ENCODE peak calls at places on chromosomes 13 and 19, in four cellular contexts. One of them, this sample, is unnamed.

GRCh38 chr13:41563501-41564001 is 106.2 kb downstream of the RGCC start:
- DNase-seq in HCT116: no peak
- DNase-seq in MM.1S: no peak
- DNase-seq in SK-N-SH: no peak
- DNase-seq in this sample: no peak

GRCh38 chr13:26861951-26862350 is 101.4 kb upstream of the GPR12 start:
- DNase-seq in HCT116: no peak
- DNase-seq in MM.1S: no peak
- DNase-seq in SK-N-SH: no peak
- DNase-seq in this sample: no peak

GRCh38 chr13:34352958-34353357 is 535.0 kb downstream of the RFC3 start:
- DNase-seq in HCT116: no peak
- DNase-seq in MM.1S: no peak
- DNase-seq in SK-N-SH: no peak
- DNase-seq in this sample: no peak

GRCh38 chr13:98542568-98543379 is 34.1 kb downstream of the STK24 start:
- DNase-seq in HCT116: no peak
- DNase-seq in MM.1S: no peak
- DNase-seq in SK-N-SH: no peak
- DNase-seq in this sample: no peak

GRCh38 chr19:33214621-33215020 is 11.0 kb downstream of the SLC7A10 start:
- DNase-seq in HCT116: no peak
- DNase-seq in MM.1S: no peak
- DNase-seq in SK-N-SH: peak
- DNase-seq in this sample: peak

GRCh38 chr19:51040151-51040550 is 5.3 kb upstream of the KLK12 start:
- DNase-seq in HCT116: no peak
- DNase-seq in MM.1S: no peak
- DNase-seq in SK-N-SH: no peak
- DNase-seq in this sample: no peak

GRCh38 chr13:72437458-72437857 is 290.0 kb downstream of the MZT1 start:
- DNase-seq in HCT116: no peak
- DNase-seq in MM.1S: no peak
- DNase-seq in SK-N-SH: no peak
- DNase-seq in this sample: no peak

GRCh38 chr19:17264641-17264979 is at the start of gene USHBP1:
- DNase-seq in HCT116: no peak
- DNase-seq in MM.1S: no peak
- DNase-seq in SK-N-SH: no peak
- DNase-seq in this sample: no peak

GRCh38 chr13:20128459-20128927 is 32.4 kb downstream of the GJA3 start:
- DNase-seq in HCT116: no peak
- DNase-seq in MM.1S: no peak
- DNase-seq in SK-N-SH: peak
- DNase-seq in this sample: peak

GRCh38 chr19:13399746-13400145 is 106.5 kb downstream of the CACNA1A start:
- DNase-seq in HCT116: no peak
- DNase-seq in MM.1S: no peak
- DNase-seq in SK-N-SH: no peak
- DNase-seq in this sample: no peak

GRCh38 chr13:78978381-78978998 is 319.5 kb upstream of the OBI1 start:
- DNase-seq in HCT116: peak
- DNase-seq in MM.1S: peak
- DNase-seq in SK-N-SH: peak
- DNase-seq in this sample: peak

GRCh38 chr13:78976696-78977095 is 317.7 kb upstream of the OBI1 start:
- DNase-seq in HCT116: no peak
- DNase-seq in MM.1S: no peak
- DNase-seq in SK-N-SH: no peak
- DNase-seq in this sample: no peak

GRCh38 chr13:78979349-78979748 is 320.4 kb upstream of the OBI1 start:
- DNase-seq in HCT116: no peak
- DNase-seq in MM.1S: no peak
- DNase-seq in SK-N-SH: no peak
- DNase-seq in this sample: no peak

GRCh38 chr13:78981913-78982312 is 323.0 kb upstream of the OBI1 start:
- DNase-seq in HCT116: no peak
- DNase-seq in MM.1S: no peak
- DNase-seq in SK-N-SH: no peak
- DNase-seq in this sample: no peak

DNA sequence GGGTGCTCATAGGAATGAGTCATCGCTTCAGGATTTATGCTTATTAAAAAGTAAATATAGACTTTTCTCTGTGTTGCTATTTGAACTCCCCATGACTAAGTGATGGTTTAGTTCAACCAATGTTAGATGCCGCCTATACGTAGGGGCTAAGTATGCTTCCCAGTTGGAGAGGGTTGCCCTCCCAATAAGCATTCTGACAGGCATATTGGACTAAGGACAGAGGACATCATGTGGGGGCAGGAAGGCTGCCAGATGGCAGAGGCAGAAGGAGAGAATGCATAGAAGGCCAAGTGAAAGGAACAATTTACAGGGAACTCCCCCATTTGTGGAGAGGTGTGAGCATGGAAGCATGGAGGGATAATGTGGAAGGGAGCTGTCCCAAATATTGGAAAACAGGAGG is 318.4 kb upstream of the OBI1 start:
- DNase-seq in HCT116: no peak
- DNase-seq in MM.1S: no peak
- DNase-seq in SK-N-SH: no peak
- DNase-seq in this sample: no peak
- TF ChIP-seq EZH2phosphoT487 in HCT116: no peak
- TF ChIP-seq EZH2phosphoT487 in MM.1S: no peak
- TF ChIP-seq EZH2phosphoT487 in SK-N-SH: no peak
- TF ChIP-seq EZH2phosphoT487 in this sample: no peak

GRCh38 chr19:5694167-5694951 is 4.3 kb downstream of the RPL36 start:
- DNase-seq in HCT116: no peak
- DNase-seq in MM.1S: no peak
- DNase-seq in SK-N-SH: peak
- DNase-seq in this sample: no peak
- TF ChIP-seq EZH2phosphoT487 in HCT116: no peak
- TF ChIP-seq EZH2phosphoT487 in MM.1S: no peak
- TF ChIP-seq EZH2phosphoT487 in SK-N-SH: no peak
- TF ChIP-seq EZH2phosphoT487 in this sample: no peak

GRCh38 chr19:31355330-31356289 is 6.4 kb upstream of the TSHZ3 start:
- DNase-seq in HCT116: no peak
- DNase-seq in MM.1S: no peak
- DNase-seq in SK-N-SH: peak
- DNase-seq in this sample: peak
- TF ChIP-seq EZH2phosphoT487 in HCT116: no peak
- TF ChIP-seq EZH2phosphoT487 in MM.1S: no peak
- TF ChIP-seq EZH2phosphoT487 in SK-N-SH: no peak
- TF ChIP-seq EZH2phosphoT487 in this sample: peak

GRCh38 chr19:7846247-7846646 is 16.2 kb downstream of the EVI5L start:
- DNase-seq in HCT116: no peak
- DNase-seq in MM.1S: no peak
- DNase-seq in SK-N-SH: no peak
- DNase-seq in this sample: no peak

GRCh38 chr19:7844951-7845350 is 14.9 kb downstream of the EVI5L start:
- DNase-seq in HCT116: no peak
- DNase-seq in MM.1S: no peak
- DNase-seq in SK-N-SH: no peak
- DNase-seq in this sample: no peak

GRCh38 chr19:7843521-7843920 is 13.5 kb downstream of the EVI5L start:
- DNase-seq in HCT116: no peak
- DNase-seq in MM.1S: no peak
- DNase-seq in SK-N-SH: peak
- DNase-seq in this sample: no peak

GRCh38 chr19:7844405-7844804 is 14.4 kb downstream of the EVI5L start:
- DNase-seq in HCT116: no peak
- DNase-seq in MM.1S: no peak
- DNase-seq in SK-N-SH: no peak
- DNase-seq in this sample: no peak

DNA sequence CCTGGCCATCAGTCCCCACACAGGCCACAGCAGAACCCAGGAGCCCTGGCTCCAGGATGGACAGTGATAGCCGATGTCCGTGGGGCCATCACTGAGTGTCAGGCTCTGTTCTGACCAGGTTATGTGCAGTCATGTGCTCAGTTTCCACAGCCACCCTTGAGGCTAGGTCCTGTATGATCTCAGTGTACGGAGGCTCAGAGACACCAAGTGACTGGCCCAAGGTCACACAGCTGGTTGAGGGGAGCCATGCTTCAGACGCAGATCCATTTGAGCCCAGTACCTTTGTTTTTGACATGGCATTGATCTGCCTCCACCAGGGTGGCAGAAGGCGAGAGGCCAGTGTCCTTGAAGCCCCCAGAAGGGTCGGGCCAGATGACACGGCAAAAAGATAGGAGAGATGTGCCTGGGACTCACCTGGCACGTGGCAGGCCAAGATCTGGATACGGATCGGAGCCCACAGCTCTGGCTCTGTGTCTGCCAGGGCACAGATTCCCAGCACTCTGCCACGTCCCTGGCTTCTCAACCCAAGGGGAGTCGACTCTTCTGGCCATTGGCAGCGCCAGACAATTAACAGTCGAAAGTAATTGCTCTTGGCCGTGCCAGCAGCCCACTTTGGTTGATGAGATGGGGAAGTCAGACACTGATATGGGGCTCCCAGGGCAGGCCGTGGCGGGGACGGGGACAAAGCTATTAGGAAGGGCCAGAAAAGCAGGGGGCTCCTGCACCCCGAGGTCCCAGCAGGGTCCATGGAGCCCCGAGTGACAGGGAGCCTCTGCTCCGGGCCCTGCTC is 15.6 kb downstream of the EVI5L start:
- DNase-seq in HCT116: no peak
- DNase-seq in MM.1S: no peak
- DNase-seq in SK-N-SH: no peak
- DNase-seq in this sample: no peak
- TF ChIP-seq EZH2phosphoT487 in HCT116: no peak
- TF ChIP-seq EZH2phosphoT487 in MM.1S: no peak
- TF ChIP-seq EZH2phosphoT487 in SK-N-SH: no peak
- TF ChIP-seq EZH2phosphoT487 in this sample: no peak

DNA sequence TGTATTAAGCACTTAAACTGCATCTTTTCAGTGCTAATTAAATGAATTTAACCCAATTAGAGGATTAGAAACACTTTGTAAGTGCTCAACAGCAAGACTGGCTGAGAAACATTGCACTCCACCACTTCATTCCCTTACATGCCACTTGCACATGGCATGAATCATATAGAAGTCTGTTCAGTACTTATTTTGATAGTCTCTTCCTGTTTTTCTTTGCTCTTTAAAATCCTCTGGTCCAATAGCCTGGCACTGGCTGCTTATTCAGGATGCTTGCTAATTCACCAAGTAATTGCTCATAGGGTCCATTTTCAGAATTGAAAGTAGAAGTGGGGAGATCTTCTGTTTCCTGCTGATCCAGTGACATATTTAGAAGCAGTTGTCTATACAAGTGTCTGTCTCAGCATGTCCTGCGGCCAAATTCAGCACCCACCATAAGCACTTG is 900.1 kb downstream of the PCDH9 start:
- DNase-seq in HCT116: no peak
- DNase-seq in MM.1S: peak
- DNase-seq in SK-N-SH: no peak
- DNase-seq in this sample: no peak
- TF ChIP-seq EZH2phosphoT487 in HCT116: no peak
- TF ChIP-seq EZH2phosphoT487 in MM.1S: no peak
- TF ChIP-seq EZH2phosphoT487 in SK-N-SH: no peak
- TF ChIP-seq EZH2phosphoT487 in this sample: no peak

GRCh38 chr13:114112231-114112825 is 20.1 kb downstream of the RASA3 start:
- DNase-seq in HCT116: no peak
- DNase-seq in MM.1S: no peak
- DNase-seq in SK-N-SH: peak
- DNase-seq in this sample: peak

GRCh38 chr13:114112826-114113322 is 19.5 kb downstream of the RASA3 start:
- DNase-seq in HCT116: no peak
- DNase-seq in MM.1S: no peak
- DNase-seq in SK-N-SH: no peak
- DNase-seq in this sample: peak

GRCh38 chr13:114115191-114115671 is 17.2 kb downstream of the RASA3 start:
- DNase-seq in HCT116: no peak
- DNase-seq in MM.1S: no peak
- DNase-seq in SK-N-SH: no peak
- DNase-seq in this sample: no peak

GRCh38 chr13:114115796-114116195 is 16.6 kb downstream of the RASA3 start:
- DNase-seq in HCT116: no peak
- DNase-seq in MM.1S: no peak
- DNase-seq in SK-N-SH: no peak
- DNase-seq in this sample: no peak

DNA sequence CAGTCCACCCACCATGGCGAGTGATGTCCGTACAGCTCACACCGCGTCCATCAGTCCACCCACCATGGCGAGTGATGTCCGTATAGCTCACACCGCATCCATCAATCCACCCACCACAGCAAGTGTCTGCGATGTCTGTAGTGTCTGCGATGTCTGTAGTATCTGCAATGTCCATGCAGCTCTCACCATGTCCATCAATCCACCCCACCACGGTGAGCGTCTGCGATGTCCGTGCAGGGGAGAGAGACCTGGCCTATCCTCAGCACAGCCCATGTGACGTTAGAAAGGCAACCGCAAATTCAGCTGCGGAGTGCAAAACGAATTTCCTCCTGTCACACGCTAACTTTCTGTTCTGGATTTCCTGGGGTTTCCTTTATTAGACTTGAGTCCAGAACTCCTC is 18.5 kb downstream of the RASA3 start:
- DNase-seq in HCT116: no peak
- DNase-seq in MM.1S: no peak
- DNase-seq in SK-N-SH: no peak
- DNase-seq in this sample: no peak
- TF ChIP-seq EZH2phosphoT487 in HCT116: no peak
- TF ChIP-seq EZH2phosphoT487 in MM.1S: no peak
- TF ChIP-seq EZH2phosphoT487 in SK-N-SH: no peak
- TF ChIP-seq EZH2phosphoT487 in this sample: no peak

GRCh38 chr19:52967772-52968171 is 5.1 kb upstream of the ZNF816 start:
- DNase-seq in HCT116: no peak
- DNase-seq in MM.1S: no peak
- DNase-seq in SK-N-SH: no peak
- DNase-seq in this sample: no peak

GRCh38 chr19:52959613-52960295 is 2.9 kb downstream of the ZNF816 start:
- DNase-seq in HCT116: no peak
- DNase-seq in MM.1S: no peak
- DNase-seq in SK-N-SH: no peak
- DNase-seq in this sample: no peak

GRCh38 chr19:52962394-52963228 is at the start of gene ZNF816:
- DNase-seq in HCT116: peak
- DNase-seq in MM.1S: peak
- DNase-seq in SK-N-SH: peak
- DNase-seq in this sample: peak

GRCh38 chr19:52961981-52962380 is 700 bp downstream of the ZNF816 start:
- DNase-seq in HCT116: no peak
- DNase-seq in MM.1S: no peak
- DNase-seq in SK-N-SH: no peak
- DNase-seq in this sample: peak

DNA sequence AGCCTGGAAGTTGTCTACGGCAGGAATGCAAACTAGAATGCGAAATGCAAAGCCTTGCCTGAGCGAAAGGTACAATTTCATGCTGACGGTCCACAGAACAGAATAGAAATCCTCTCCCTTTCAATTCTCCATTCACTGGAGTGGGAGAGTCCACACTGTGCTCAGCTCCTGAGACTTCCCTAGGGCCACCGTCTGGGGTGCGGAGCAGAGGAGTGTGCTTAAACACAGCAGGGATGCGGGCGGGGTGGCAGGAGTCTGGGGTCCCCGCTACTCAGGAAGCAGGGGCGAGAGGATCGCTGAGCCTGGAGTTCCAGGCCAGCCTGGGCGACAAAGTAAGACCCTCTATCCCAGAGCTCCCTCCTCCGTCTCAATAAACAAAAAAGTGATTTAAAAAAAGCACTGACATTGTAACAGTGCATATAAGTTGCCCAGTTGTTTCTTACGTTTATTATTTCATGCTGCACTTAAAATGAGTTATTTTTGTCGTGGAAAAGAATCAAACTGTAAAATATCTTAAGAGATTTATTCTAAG is 614 bp upstream of the ZNF816 start:
- DNase-seq in HCT116: no peak
- DNase-seq in MM.1S: no peak
- DNase-seq in SK-N-SH: peak
- DNase-seq in this sample: peak
- TF ChIP-seq EZH2phosphoT487 in HCT116: no peak
- TF ChIP-seq EZH2phosphoT487 in MM.1S: no peak
- TF ChIP-seq EZH2phosphoT487 in SK-N-SH: no peak
- TF ChIP-seq EZH2phosphoT487 in this sample: no peak

This sample was measured in neural progenitor cell.